ENCODE peak calls at places on chromosomes 7 and 10, in eight cellular contexts. F is PC-3, O is AG04450, Y is neural progenitor cell, Q is psoas muscle, K is BE2C, I is tibial artery, T is MM.1S. P is an unnamed sample.
A peak's percentile ranks its signal among the peaks of the same experiment; 100 is the strongest.

GRCh38 chr7:132881317-132881716 is 200.6 kb downstream of the CHCHD3 start:
- DNase-seq in O (no peak), Y (no peak), T (no peak), K (no peak), Q (no peak), I (no peak), F (no peak), P (no peak)

GRCh38 chr10:76334306-76334705 is 902.9 kb downstream of the LRMDA start:
- DNase-seq in I (no peak), T (no peak), Y (no peak), F (no peak), Q (no peak), K (no peak), O (no peak), P (no peak)

GRCh38 chr10:122499491-122499941 is 38.2 kb downstream of the HTRA1 start:
- DNase-seq in Q (no peak), F (no peak), K (no peak), Y (no peak), T (no peak), I (peak; percentile 65), O (peak; percentile 21), P (no peak)

GRCh38 chr10:87865201-87866025 is 2.0 kb downstream of the PTEN start:
- DNase-seq in Q (no peak), I (no peak), Y (no peak), K (no peak), F (no peak), O (no peak), T (no peak), P (no peak)

GRCh38 chr10:45612741-45613140 is 59.8 kb downstream of the ZFAND4 start:
- DNase-seq in I (no peak), Q (no peak), F (no peak), T (no peak), O (no peak), K (no peak), Y (no peak), P (no peak)

GRCh38 chr10:21427804-21428481 is 97.5 kb downstream of the SKIDA1 start:
- DNase-seq in F (no peak), Y (no peak), O (no peak), I (no peak), Q (no peak), T (no peak), K (no peak), P (no peak)

GRCh38 chr10:51747211-51747610 is 47.8 kb upstream of the CSTF2T start:
- DNase-seq in K (no peak), O (no peak), Y (peak; percentile 45), T (no peak), Q (no peak), F (no peak), I (no peak), P (no peak)

GRCh38 chr10:71761105-71761511 is 12.2 kb downstream of the VSIR start:
- DNase-seq in K (no peak), Y (no peak), F (peak; percentile 48), O (no peak), T (no peak), Q (no peak), I (no peak), P (no peak)

GRCh38 chr10:43218206-43218950 is 48.5 kb downstream of the RASGEF1A start:
- DNase-seq in T (no peak), K (no peak), O (no peak), F (no peak), Q (peak; percentile 41), I (no peak), Y (no peak), P (no peak)

GRCh38 chr7:94620703-94621118 is 35.2 kb downstream of the SGCE start:
- DNase-seq in T (peak; percentile 97), O (peak; percentile 53), F (peak; percentile 94), K (peak; percentile 92), Q (peak; percentile 91), I (peak; percentile 81), Y (no peak), P (peak; percentile 95)

GRCh38 chr7:112759905-112760304 is 30.3 kb downstream of the TMEM168 start:
- DNase-seq in K (no peak), O (no peak), F (no peak), T (no peak), I (no peak), Q (no peak), Y (no peak), P (no peak)

GRCh38 chr10:99532687-99533495 is at the start of gene NKX2-3:
- DNase-seq in T (peak; percentile 74), O (no peak), Y (peak; percentile 92), I (peak; percentile 35), F (peak; percentile 46), Q (peak; percentile 76), K (peak; percentile 87), P (no peak)

GRCh38 chr10:126583507-126584200 is 86.8 kb downstream of the C10orf90 start:
- DNase-seq in T (no peak), I (no peak), F (no peak), Y (no peak), K (no peak), O (no peak), Q (no peak), P (no peak)
- H3K27me3 ChIP-seq in T (no peaks in the 10 kb centered on the region), I (no peaks in the 10 kb centered on the region), F (no peaks in the 10 kb centered on the region), Y (no peaks in the 10 kb centered on the region), K (no peaks in the 10 kb centered on the region), O (peaks cover 10% of the 10 kb centered on the region), Q (no peaks in the 10 kb centered on the region), P (peaks cover 5% of the 10 kb centered on the region)

DNA sequence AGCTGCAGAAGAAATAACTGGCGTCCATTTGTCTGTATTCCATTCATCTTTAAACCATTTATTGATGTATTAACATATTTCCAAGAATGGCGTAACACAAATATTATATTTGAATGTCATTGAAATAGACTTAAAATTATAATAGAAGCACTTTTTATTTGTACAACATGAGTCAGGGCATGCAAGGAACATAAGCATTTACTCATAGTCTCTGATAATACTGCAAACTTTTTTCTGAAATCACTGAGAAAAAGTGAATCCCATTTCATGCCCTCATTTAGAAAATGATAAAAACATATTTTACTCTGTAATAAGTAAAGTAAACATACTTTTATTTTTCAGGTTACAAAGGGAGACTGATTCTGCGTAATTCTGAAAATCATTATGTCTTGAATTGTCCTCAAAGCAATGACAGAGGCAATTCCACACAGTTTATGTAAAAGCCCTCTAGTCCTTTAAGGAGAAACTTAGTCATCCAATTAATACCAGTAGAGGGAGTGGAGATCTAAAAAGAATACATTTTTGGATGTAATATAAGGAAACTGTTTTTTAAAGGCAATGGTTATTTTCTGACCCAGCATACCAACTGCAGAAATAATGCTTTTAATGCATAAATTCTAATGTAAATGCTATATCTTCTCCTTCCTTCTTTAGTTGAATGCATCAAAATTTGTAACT is 58.1 kb downstream of the AGMO start:
- DNase-seq in I (no peak), T (no peak), K (no peak), F (peak; percentile 43), Q (no peak), Y (no peak), O (no peak), P (no peak)
- TF ChIP-seq CTCF in I (no peak), T (no peak), K (no peak), F (peak; percentile 35), Q (no peak), Y (no peak), O (peak; percentile 32), P (peak; percentile 4)

DNA sequence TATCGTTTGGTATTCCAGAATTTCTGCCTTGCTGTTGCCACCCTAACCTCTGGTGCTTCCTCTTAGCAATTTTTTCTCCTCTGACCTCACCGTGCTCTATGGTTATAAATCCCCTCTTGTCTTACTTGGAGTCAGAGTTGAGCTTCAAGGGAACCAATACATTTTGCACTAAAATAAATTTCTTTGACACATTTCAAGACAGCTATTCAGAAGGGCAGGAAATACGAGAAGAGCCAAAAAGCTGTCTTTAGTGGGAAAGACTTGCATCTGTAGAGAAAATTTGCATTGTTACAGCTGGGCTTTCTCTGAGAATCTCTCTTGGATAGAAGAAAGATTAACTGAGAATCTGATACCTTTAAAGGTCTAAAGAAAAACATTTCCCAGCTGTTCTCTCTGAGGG is 14.5 kb upstream of the AKR1C2 start:
- DNase-seq in Y (no peak), T (no peak), I (no peak), F (no peak), O (no peak), Q (no peak), K (no peak), P (no peak)
- H3K27me3 ChIP-seq in Y (no peaks in the 10 kb centered on the region), T (no peaks in the 10 kb centered on the region), I (no peaks in the 10 kb centered on the region), F (no peaks in the 10 kb centered on the region), O (no peaks in the 10 kb centered on the region), Q (no peaks in the 10 kb centered on the region), K (no peaks in the 10 kb centered on the region), P (no peaks in the 10 kb centered on the region)

GRCh38 chr10:28592953-28593352 is 60.0 kb downstream of the WAC start:
- DNase-seq in I (no peak), T (no peak), O (peak; percentile 29), Y (no peak), Q (no peak), K (no peak), F (peak; percentile 58), P (peak; percentile 52)

GRCh38 chr10:28586176-28586575 is 53.3 kb downstream of the WAC start:
- DNase-seq in Y (no peak), I (no peak), T (no peak), K (no peak), F (no peak), O (no peak), Q (no peak), P (no peak)

GRCh38 chr10:28587270-28587969 is 54.5 kb downstream of the WAC start:
- DNase-seq in K (no peak), O (peak; percentile 10), Q (no peak), F (no peak), T (no peak), I (no peak), Y (no peak), P (no peak)

GRCh38 chr10:28585076-28585475 is 52.2 kb downstream of the WAC start:
- DNase-seq in Y (no peak), K (no peak), F (no peak), I (no peak), Q (no peak), T (no peak), O (no peak), P (no peak)

DNA sequence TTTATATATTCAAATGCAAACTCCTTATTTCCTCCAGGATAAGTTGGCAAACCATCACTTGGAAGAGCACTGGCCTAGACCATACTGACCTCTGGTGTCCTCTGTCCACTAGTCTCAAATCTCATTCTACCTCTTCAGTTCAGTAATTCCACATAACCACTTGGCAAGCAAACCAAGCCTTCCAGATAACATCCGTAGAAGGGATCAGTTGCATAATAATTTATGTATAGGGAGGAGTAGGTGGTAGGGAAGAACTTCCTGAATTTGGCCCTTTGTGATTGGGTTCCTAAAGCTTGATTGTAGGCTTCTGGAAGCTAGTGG is 55.0 kb downstream of the WAC start:
- DNase-seq in I (no peak), K (no peak), T (no peak), Y (no peak), O (peak; percentile 24), Q (no peak), F (no peak), P (no peak)
- TF ChIP-seq CTCF in I (no peak), K (peak; percentile 9), T (no peak), Y (no peak), O (peak; percentile 20), Q (peak; percentile 32), F (no peak), P (no peak)